ENCODE peak calls at places on chromosomes 4 and X, in ten cellular contexts. T is Right ventricle myocardium superior; H is stimulated activated CD8-positive, alpha-beta memory T cell treated with anti-CD3 and anti-CD28 coated beads, Interleukin-15, amount 100 ng/mL, for 4 hours; R is astrocyte of the spinal cord; G is hypothalamus; V is left ventricle myocardium superior; J is retina; E is activated effector memory CD4-positive, alpha-beta T cell treated with Interleukin-2 at 50 U/mL for 16 hours; N is heart right ventricle; P is PC-3. Y is an unnamed sample.
A peak's percentile ranks its signal among the peaks of the same experiment; 100 is the strongest.

GRCh38 chr4:858136-858535 is 32.2 kb upstream of the CPLX1 start:
- DNase-seq in H (no peak), V (peak; percentile 9), R (no peak), T (peak; percentile 20), P (no peak), E (no peak), J (no peak), N (no peak), G (no peak), Y (no peak)

GRCh38 chrX:119398587-119398973 is 556 bp upstream of the SLC25A43 start:
- DNase-seq in V (no peak), N (no peak), H (no peak), E (no peak), T (no peak), P (no peak), G (no peak), J (no peak), R (no peak), Y (no peak)

GRCh38 chr4:141133146-141134006 is at the start of gene RNF150:
- DNase-seq in H (no peak), R (peak; percentile 93), E (no peak), T (peak; percentile 79), P (peak; percentile 79), N (peak; percentile 84), V (peak; percentile 83), G (peak; percentile 81), J (peak; percentile 95), Y (peak; percentile 58)

GRCh38 chr4:75180790-75181776 is 248.2 kb downstream of the PARM1 start:
- DNase-seq in G (no peak), J (no peak), V (no peak), N (peak; percentile 5), H (no peak), E (no peak), R (no peak), P (peak; percentile 64), T (no peak), Y (no peak)

GRCh38 chrX:63404332-63404731 is 53.2 kb upstream of the SPIN4 start:
- DNase-seq in N (no peak), P (no peak), H (no peak), E (no peak), G (no peak), R (no peak), V (no peak), J (no peak), T (no peak), Y (no peak)

GRCh38 chrX:17448188-17448587 is 73.2 kb downstream of the NHS start:
- DNase-seq in G (no peak), R (no peak), E (no peak), J (no peak), V (no peak), H (no peak), T (no peak), N (no peak), P (peak; percentile 25), Y (no peak)

GRCh38 chr4:181960384-181960783 is 282.8 kb upstream of the TENM3 start:
- DNase-seq in V (no peak), G (no peak), T (no peak), H (no peak), P (no peak), R (no peak), J (no peak), N (no peak), E (no peak), Y (no peak)

GRCh38 chr4:85898236-85898635 is 423.3 kb downstream of the ARHGAP24 start:
- DNase-seq in V (no peak), E (no peak), T (no peak), N (no peak), G (no peak), R (no peak), P (no peak), H (no peak), J (no peak), Y (no peak)

GRCh38 chr4:73914071-73914470 is 44.9 kb downstream of the CXCL1 start:
- DNase-seq in N (no peak), V (no peak), T (no peak), H (no peak), J (no peak), E (no peak), R (no peak), G (no peak), P (no peak), Y (no peak)

GRCh38 chr4:30716158-30716557 is 4.0 kb upstream of the PCDH7 start:
- DNase-seq in H (no peak), G (no peak), N (no peak), E (no peak), P (peak; percentile 51), V (no peak), R (peak; percentile 57), J (peak; percentile 66), T (no peak), Y (no peak)

GRCh38 chr4:153655928-153656327 is 28.2 kb upstream of the TLR2 start:
- DNase-seq in V (no peak), H (no peak), R (no peak), T (peak; percentile 70), N (no peak), G (peak; percentile 21), J (no peak), P (no peak), E (no peak), Y (no peak)

GRCh38 chr4:10003666-10004065 is 17.6 kb downstream of the SLC2A9 start:
- DNase-seq in R (no peak), E (no peak), J (no peak), H (no peak), V (no peak), G (no peak), N (no peak), P (no peak), T (no peak), Y (no peak)

Y was measured in NCI-H187 treated with DMSO at 0.1 percent for 48 hours.